ENCODE peak calls at places on chromosome 15, in ten cellular contexts. F is GM12865; D is CD4-positive, alpha-beta T cell; U is K562; J is A549; Y is colonic mucosa; W is activated B cell treated with CpG ODN at 0.5 μM for 24 hours; O is AG04450; S is HFFc6; M is HepG2. R is an unnamed sample.

GRCh38 chr15:40040293-40040635 is 1.3 kb upstream of the SRP14 start:
- DNase-seq in M (no peak), D (no peak), O (no peak), W (no peak), J (no peak), S (no peak), U (no peak), F (no peak), Y (no peak), R (no peak)

GRCh38 chr15:91660174-91660649 is 193.3 kb upstream of the SLCO3A1 start:
- DNase-seq in F (no peak), O (no peak), Y (no peak), J (peak), W (no peak), S (no peak), D (no peak), M (no peak), U (no peak), R (no peak)

GRCh38 chr15:60928210-60928609 is 300.9 kb downstream of the RORA start:
- DNase-seq in S (no peak), M (no peak), D (no peak), U (no peak), J (no peak), Y (no peak), O (no peak), W (no peak), F (no peak), R (no peak)

GRCh38 chr15:28947241-28947674 is 61.5 kb downstream of the APBA2 start:
- DNase-seq in F (no peak), O (no peak), W (no peak), Y (no peak), D (no peak), M (no peak), S (no peak), U (no peak), J (no peak), R (no peak)

GRCh38 chr15:62138124-62138523 is 27.0 kb downstream of the C2CD4B start:
- DNase-seq in S (peak), J (peak), Y (no peak), U (no peak), M (no peak), W (no peak), F (no peak), D (no peak), O (peak), R (no peak)

GRCh38 chr15:41804361-41804760 is 23.5 kb upstream of the JMJD7 start:
- DNase-seq in J (no peak), W (no peak), S (no peak), M (no peak), Y (no peak), D (no peak), U (no peak), F (no peak), O (no peak), R (no peak)

GRCh38 chr15:25787855-25788521 is 75.1 kb downstream of the ATP10A start:
- DNase-seq in J (peak), M (peak), U (peak), Y (peak), S (peak), O (no peak), F (peak), D (peak), W (no peak), R (peak)

GRCh38 chr15:61097057-61097456 is 132.0 kb downstream of the RORA start:
- DNase-seq in D (no peak), M (no peak), F (no peak), U (no peak), Y (no peak), S (no peak), W (no peak), J (no peak), O (no peak), R (no peak)

GRCh38 chr15:68808091-68808490 is 12.6 kb downstream of the ANP32A start:
- DNase-seq in F (no peak), M (no peak), S (no peak), J (no peak), Y (no peak), D (no peak), W (no peak), O (no peak), U (no peak), R (no peak)

GRCh38 chr15:75928680-75929608 is 25.3 kb downstream of the FBXO22 start:
- DNase-seq in Y (peak), O (no peak), F (peak), M (peak), D (no peak), U (peak), W (no peak), J (peak), S (no peak), R (no peak)

GRCh38 chr15:80679167-80679804 is 15.8 kb upstream of the ABHD17C start:
- DNase-seq in D (no peak), Y (peak), O (no peak), J (no peak), U (no peak), W (no peak), F (peak), S (no peak), M (no peak), R (no peak)

GRCh38 chr15:33581032-33581431 is 270.3 kb downstream of the RYR3 start:
- DNase-seq in Y (no peak), W (no peak), U (no peak), M (no peak), D (no peak), J (peak), F (no peak), O (no peak), S (peak), R (no peak)

GRCh38 chr15:46344906-46345305 is 710.1 kb downstream of the SQOR start:
- DNase-seq in F (peak), W (no peak), S (no peak), D (no peak), O (no peak), J (no peak), M (no peak), Y (no peak), U (no peak), R (no peak)

GRCh38 chr15:60035344-60035743 is 31.2 kb downstream of the FOXB1 start:
- DNase-seq in Y (no peak), F (no peak), J (peak), S (no peak), O (no peak), D (no peak), W (no peak), M (no peak), U (no peak), R (no peak)

GRCh38 chr15:77525411-77525811 is 104.7 kb downstream of the HMG20A start:
- DNase-seq in D (no peak), O (no peak), S (no peak), F (no peak), W (no peak), J (no peak), M (no peak), U (no peak), Y (no peak), R (no peak)

GRCh38 chr15:101176625-101177024 is 75.2 kb downstream of the CHSY1 start:
- DNase-seq in U (no peak), Y (no peak), O (no peak), F (no peak), J (peak), W (no peak), S (no peak), M (peak), D (no peak), R (no peak)

GRCh38 chr15:85312486-85312885 is 67.9 kb upstream of the AKAP13 start:
- DNase-seq in M (peak), F (peak), D (no peak), J (no peak), U (no peak), O (no peak), S (peak), Y (no peak), W (peak), R (peak)

GRCh38 chr15:48954538-48954937 is 9.2 kb downstream of the SHC4 start:
- DNase-seq in M (no peak), S (peak), O (no peak), D (no peak), U (no peak), W (no peak), Y (no peak), F (no peak), J (no peak), R (no peak)

GRCh38 chr15:87929835-87930234 is 326.7 kb downstream of the NTRK3 start:
- DNase-seq in O (no peak), U (peak), D (no peak), J (no peak), F (no peak), W (no peak), M (no peak), Y (no peak), S (no peak), R (no peak)

GRCh38 chr15:42737529-42738328 is 801 bp upstream of the CDAN1 start:
- DNase-seq in S (no peak), O (no peak), U (peak), W (no peak), F (no peak), Y (peak), D (no peak), M (peak), J (peak), R (no peak)

GRCh38 chr15:44427756-44428724 is 611 bp downstream of the CTDSPL2 start:
- DNase-seq in D (no peak), U (peak), W (no peak), O (no peak), Y (peak), S (no peak), F (peak), J (peak), M (peak), R (no peak)
- TF ChIP-seq CTCF in D (peak), U (no peak), W (no peak), O (no peak), Y (peak), S (peak), F (no peak), J (no peak), M (peak), R (no peak)

DNA sequence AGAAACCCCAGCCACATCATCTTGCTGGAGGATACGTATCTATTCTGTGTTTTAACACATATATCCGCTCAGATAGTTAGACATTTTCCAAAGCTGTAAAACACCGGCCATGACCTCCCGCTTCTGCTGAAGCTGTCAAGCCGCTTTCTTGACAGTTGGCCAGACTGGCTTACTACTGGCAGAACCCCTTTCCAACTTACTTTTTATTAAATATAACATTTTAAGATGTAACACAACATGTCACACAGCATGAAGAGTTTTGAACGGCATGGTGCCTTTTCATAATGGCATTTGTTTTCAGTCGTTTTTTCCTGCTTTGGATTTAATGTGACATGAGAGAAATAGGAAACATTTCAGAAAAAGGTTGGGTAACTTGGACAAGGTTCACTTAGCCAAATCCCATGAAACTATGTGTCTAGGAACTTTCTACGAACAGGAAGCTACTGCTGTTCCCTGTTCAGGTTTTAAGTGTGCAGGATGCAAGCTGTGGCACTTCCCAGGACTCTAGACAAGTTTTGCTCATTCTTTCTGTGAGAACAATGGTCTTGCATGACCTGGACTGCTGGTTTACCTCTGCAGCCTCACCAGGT is 281.4 kb downstream of the THSD4 start:
- DNase-seq in F (no peak), W (no peak), M (no peak), U (no peak), D (no peak), O (no peak), J (no peak), S (no peak), Y (no peak), R (no peak)
- TF ChIP-seq CTCF in F (no peak), W (no peak), M (no peak), U (no peak), D (no peak), O (no peak), J (no peak), S (no peak), Y (no peak), R (no peak)

DNA sequence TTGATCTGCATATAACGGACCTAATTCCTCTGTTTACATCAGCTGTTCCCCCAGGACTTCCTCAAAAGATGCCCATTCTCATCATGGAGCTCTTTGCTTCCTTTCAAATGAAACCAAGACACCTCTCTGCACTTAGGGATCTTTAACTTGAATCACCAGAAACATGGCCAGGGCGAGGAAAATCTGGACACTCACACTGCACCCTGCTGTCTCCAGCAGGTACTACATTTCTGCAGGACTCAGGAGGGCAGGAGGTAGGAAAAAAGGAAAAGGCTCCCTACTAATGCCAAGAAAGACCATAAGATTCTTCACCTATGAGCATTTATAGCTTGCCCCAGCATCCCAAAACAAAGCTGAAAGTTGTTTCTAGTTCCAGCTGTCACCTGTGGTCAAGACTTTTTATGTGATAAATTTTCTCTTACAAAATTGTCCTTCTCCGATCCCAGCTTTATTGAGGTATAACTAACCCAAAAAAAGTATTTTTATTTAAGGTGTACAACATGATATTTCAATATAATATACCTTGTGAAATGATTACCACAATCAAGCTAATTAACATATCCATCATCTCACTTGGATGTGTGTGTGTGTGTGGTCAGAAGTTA is 87.3 kb upstream of the C15orf61 start:
- DNase-seq in F (peak), J (peak), D (no peak), U (peak), M (peak), S (peak), W (no peak), Y (peak), O (peak), R (peak)
- TF ChIP-seq CTCF in F (peak), J (peak), D (peak), U (peak), M (peak), S (peak), W (no peak), Y (peak), O (peak), R (peak)

GRCh38 chr15:100059094-100059493 is 282.7 kb downstream of the ADAMTS17 start:
- DNase-seq in U (no peak), S (no peak), M (no peak), F (no peak), J (no peak), W (no peak), D (no peak), O (no peak), Y (no peak), R (no peak)

GRCh38 chr15:100060276-100060926 is 281.4 kb downstream of the ADAMTS17 start:
- DNase-seq in U (no peak), W (no peak), Y (no peak), S (no peak), F (no peak), D (no peak), M (no peak), J (no peak), O (peak), R (no peak)

GRCh38 chr15:100057281-100057680 is 284.5 kb downstream of the ADAMTS17 start:
- DNase-seq in S (no peak), O (no peak), M (no peak), U (no peak), Y (no peak), D (no peak), J (no peak), W (no peak), F (no peak), R (no peak)

GRCh38 chr15:100058458-100058857 is 283.3 kb downstream of the ADAMTS17 start:
- DNase-seq in S (no peak), F (no peak), D (no peak), U (no peak), O (no peak), M (no peak), W (no peak), Y (no peak), J (no peak), R (no peak)

DNA sequence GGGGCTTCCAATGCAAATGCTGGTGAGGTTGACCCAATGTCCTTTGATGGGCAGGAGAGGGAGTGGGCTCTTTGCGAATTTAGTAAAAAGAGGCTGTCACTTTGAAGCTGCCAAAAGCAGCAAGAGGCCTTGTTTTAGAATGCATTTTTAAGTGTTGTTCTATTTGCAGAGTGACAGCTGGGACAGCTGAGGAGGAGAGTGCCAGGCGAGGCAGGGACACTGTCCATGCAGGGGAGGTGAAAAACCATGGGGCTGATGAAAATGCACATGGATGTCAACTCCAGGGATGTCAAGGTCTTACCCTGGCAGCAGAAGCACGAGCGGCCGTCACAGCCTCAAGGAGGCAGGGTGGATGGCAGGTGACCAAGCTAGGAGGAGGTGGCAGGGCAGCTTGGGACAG is 279.8 kb downstream of the ADAMTS17 start:
- DNase-seq in W (no peak), O (no peak), S (no peak), J (no peak), Y (no peak), U (no peak), D (no peak), F (no peak), M (no peak), R (no peak)
- TF ChIP-seq CTCF in W (no peak), O (no peak), S (no peak), J (no peak), Y (no peak), U (no peak), D (no peak), F (no peak), M (no peak), R (no peak)

GRCh38 chr15:66233487-66234415 is 19.8 kb downstream of the MEGF11 start:
- DNase-seq in U (peak), F (peak), W (no peak), Y (no peak), O (no peak), J (peak), D (no peak), S (peak), M (peak), R (peak)
- TF ChIP-seq CTCF in U (peak), F (peak), W (no peak), Y (no peak), O (no peak), J (peak), D (no peak), S (peak), M (peak), R (no peak)

DNA sequence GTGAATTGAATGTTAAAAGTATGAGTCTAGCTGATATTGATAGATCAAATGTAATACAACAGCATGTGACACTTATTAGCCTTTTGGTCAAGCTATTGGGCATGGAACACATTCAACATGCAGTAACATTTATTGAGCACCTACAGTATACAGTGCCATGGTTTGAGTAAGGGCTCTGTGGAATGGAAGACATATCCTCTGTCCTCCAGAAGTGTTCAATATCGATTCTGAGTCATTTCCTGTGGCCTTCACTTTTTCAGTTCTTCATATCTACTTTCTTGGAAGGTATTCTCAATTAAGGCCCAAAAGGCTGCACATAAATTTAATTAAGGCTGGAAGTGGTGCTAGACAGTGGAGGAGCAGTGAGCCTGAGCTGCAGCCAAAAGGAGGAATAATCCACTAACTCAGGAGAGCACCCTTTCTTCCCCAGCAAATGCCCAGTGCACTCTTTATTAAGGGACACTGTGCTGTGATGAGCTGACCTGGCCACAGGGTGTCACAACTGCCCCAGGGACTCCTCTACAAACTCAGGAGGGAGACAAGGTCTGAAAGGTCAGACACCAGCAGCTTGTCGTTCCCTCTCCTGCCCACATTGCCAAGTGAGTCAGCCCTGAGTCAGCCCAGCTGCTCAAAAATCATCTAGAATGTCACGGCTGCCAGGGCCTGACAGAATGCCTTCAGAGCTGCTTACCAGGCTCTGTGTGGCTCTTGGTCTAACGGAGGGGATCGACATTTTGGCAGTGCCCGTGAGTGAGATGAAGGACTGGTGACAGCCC is 544.8 kb downstream of the AGBL1 start:
- DNase-seq in S (peak), M (peak), U (peak), D (peak), Y (peak), O (no peak), F (peak), W (no peak), J (peak), R (peak)
- TF ChIP-seq CTCF in S (peak), M (peak), U (no peak), D (no peak), Y (peak), O (no peak), F (no peak), W (no peak), J (peak), R (peak)

R was measured in activated CD8-positive, alpha-beta T cell treated with anti-CD3 and anti-CD28 coated beads for 36 hours.